ENCODE peak calls at places on chromosomes 5 and 9, in five cellular contexts. O is GM20000, Z is mucosa of descending colon, A is astrocyte, X is cardiac fibroblast. P is an unnamed sample.

GRCh38 chr5:171840701-171841522 is 55.3 kb downstream of the SMIM23 start:
- DNase-seq in A (no peak), X (no peak), Z (no peak), O (no peak), P (no peak)

GRCh38 chr5:102722930-102723329 is 32.2 kb upstream of the PAM start:
- DNase-seq in X (peak), A (peak), O (no peak), Z (no peak), P (no peak)

GRCh38 chr9:134284273-134284672 is 42.0 kb upstream of the RXRA start:
- DNase-seq in A (no peak), Z (no peak), O (no peak), X (no peak), P (no peak)

GRCh38 chr5:172505840-172506638 is 51.7 kb upstream of the SH3PXD2B start:
- DNase-seq in O (no peak), A (no peak), X (no peak), Z (no peak), P (no peak)

GRCh38 chr5:37839441-37840035 is 303 bp downstream of the GDNF start:
- DNase-seq in Z (no peak), X (peak), O (peak), A (peak), P (peak)

GRCh38 chr5:143495823-143496275 is 92.4 kb upstream of the NR3C1 start:
- DNase-seq in A (peak), O (no peak), Z (no peak), X (peak), P (no peak)

GRCh38 chr5:133844836-133845235 is 123.6 kb downstream of the C5orf15 start:
- DNase-seq in X (no peak), Z (no peak), A (no peak), O (no peak), P (no peak)

GRCh38 chr9:127717766-127718165 is 1.9 kb downstream of the TTC16 start:
- DNase-seq in O (no peak), X (no peak), A (no peak), Z (no peak), P (no peak)

GRCh38 chr5:112594060-112594850 is 143.4 kb upstream of the APC start:
- DNase-seq in O (no peak), X (no peak), Z (no peak), A (peak), P (no peak)

GRCh38 chr5:59845733-59846132 is 47.8 kb downstream of the PDE4D start:
- DNase-seq in O (no peak), A (peak), X (peak), Z (no peak), P (no peak)

GRCh38 chr5:156824800-156825199 is 25.3 kb upstream of the PPP1R2B start:
- DNase-seq in A (peak), X (peak), O (no peak), Z (peak), P (no peak)
- TF ChIP-seq CTCF in A (peak), X (no peak), O (no peak), Z (no peak), P (peak)

GRCh38 chr9:71765693-71766092 is 2.6 kb downstream of the CEMIP2 start:
- DNase-seq in X (peak), A (peak), Z (no peak), O (no peak), P (no peak)

GRCh38 chr9:71766663-71767062 is 1.6 kb downstream of the CEMIP2 start:
- DNase-seq in A (no peak), Z (no peak), X (no peak), O (peak), P (no peak)

GRCh38 chr9:71769175-71770165 is 1.2 kb upstream of the CEMIP2 start:
- DNase-seq in O (peak), X (peak), Z (peak), A (no peak), P (peak)

GRCh38 chr9:71767421-71768321 is 642 bp downstream of the CEMIP2 start:
- DNase-seq in X (peak), O (no peak), A (no peak), Z (peak), P (peak)

GRCh38 chr9:71768388-71769174 is at the start of gene CEMIP2:
- DNase-seq in X (peak), A (peak), O (peak), Z (peak), P (peak)
- TF ChIP-seq CTCF in X (no peak), A (peak), O (peak), Z (peak), P (no peak)

DNA sequence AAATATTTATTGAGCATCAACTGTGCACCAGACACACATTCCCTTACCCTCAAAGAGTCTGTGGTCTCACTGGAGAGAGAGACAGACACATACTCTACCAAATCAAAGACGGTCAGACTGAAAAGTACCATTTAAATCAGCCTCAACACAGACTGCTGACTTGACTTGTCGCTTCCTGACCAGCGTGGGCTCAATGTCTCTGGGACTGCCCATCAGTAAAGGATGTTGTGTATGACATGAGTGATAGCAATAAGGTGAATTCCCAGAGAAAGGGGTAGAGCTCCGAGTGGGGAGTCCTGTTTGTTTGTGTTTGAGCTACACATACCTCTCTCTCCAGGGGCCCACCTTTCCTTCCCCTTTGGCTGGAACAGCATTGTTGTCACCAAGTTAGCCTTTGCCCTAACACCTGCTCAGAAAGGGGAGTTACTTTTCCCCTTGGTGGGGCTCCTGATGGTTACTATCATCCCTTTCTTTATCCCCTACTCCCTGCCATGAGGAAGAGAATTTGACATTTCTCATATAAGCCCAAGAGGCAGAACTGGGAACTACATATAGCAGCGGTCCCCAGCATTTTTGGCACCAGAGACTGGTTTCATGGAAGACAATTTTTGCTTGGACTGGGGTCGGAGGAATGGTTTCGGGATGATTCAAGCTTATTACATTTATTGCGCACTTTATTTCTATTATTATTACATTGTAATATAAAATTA is 33.9 kb downstream of the NR4A3 start:
- DNase-seq in A (no peak), X (no peak), O (no peak), Z (no peak), P (no peak)
- TF ChIP-seq CTCF in A (no peak), X (peak), O (no peak), Z (no peak), P (peak)

GRCh38 chr9:115883467-115884329 is 269.9 kb upstream of the PAPPA start:
- DNase-seq in X (peak), A (peak), O (no peak), Z (peak), P (peak)
- TF ChIP-seq CTCF in X (peak), A (peak), O (peak), Z (no peak), P (peak)

GRCh38 chr9:87167616-87168015 is 220.3 kb upstream of the GAS1 start:
- DNase-seq in X (peak), O (no peak), A (no peak), Z (no peak), P (no peak)

GRCh38 chr9:87167161-87167560 is 219.9 kb upstream of the GAS1 start:
- DNase-seq in X (no peak), Z (no peak), A (no peak), O (no peak), P (no peak)
- TF ChIP-seq CTCF in X (no peak), Z (no peak), A (no peak), O (no peak), P (no peak)

GRCh38 chr9:90141723-90142122 is 500.9 kb downstream of the DIRAS2 start:
- DNase-seq in Z (no peak), X (peak), O (peak), A (no peak), P (no peak)
- TF ChIP-seq CTCF in Z (no peak), X (peak), O (no peak), A (peak), P (peak)

GRCh38 chr5:178859625-178860521 is at the start of gene ZNF354B:
- DNase-seq in A (peak), O (peak), Z (peak), X (peak), P (peak)
- TF ChIP-seq CTCF in A (no peak), O (no peak), Z (no peak), X (no peak), P (no peak)

GRCh38 chr5:84255318-84255717 is 129.4 kb downstream of the EDIL3 start:
- DNase-seq in O (peak), Z (peak), X (peak), A (peak), P (no peak)
- TF ChIP-seq CTCF in O (no peak), Z (no peak), X (peak), A (peak), P (no peak)

GRCh38 chr5:77074745-77075144 is 12.3 kb downstream of the ZBED3 start:
- DNase-seq in O (no peak), X (no peak), Z (no peak), A (no peak), P (no peak)

GRCh38 chr5:77073667-77074066 is 13.4 kb downstream of the ZBED3 start:
- DNase-seq in O (no peak), X (no peak), A (peak), Z (no peak), P (no peak)

GRCh38 chr5:77080905-77081304 is 6.2 kb downstream of the ZBED3 start:
- DNase-seq in O (no peak), X (no peak), Z (no peak), A (no peak), P (no peak)

GRCh38 chr5:77077821-77078176 is 9.3 kb downstream of the ZBED3 start:
- DNase-seq in Z (no peak), X (no peak), A (no peak), O (no peak), P (no peak)

DNA sequence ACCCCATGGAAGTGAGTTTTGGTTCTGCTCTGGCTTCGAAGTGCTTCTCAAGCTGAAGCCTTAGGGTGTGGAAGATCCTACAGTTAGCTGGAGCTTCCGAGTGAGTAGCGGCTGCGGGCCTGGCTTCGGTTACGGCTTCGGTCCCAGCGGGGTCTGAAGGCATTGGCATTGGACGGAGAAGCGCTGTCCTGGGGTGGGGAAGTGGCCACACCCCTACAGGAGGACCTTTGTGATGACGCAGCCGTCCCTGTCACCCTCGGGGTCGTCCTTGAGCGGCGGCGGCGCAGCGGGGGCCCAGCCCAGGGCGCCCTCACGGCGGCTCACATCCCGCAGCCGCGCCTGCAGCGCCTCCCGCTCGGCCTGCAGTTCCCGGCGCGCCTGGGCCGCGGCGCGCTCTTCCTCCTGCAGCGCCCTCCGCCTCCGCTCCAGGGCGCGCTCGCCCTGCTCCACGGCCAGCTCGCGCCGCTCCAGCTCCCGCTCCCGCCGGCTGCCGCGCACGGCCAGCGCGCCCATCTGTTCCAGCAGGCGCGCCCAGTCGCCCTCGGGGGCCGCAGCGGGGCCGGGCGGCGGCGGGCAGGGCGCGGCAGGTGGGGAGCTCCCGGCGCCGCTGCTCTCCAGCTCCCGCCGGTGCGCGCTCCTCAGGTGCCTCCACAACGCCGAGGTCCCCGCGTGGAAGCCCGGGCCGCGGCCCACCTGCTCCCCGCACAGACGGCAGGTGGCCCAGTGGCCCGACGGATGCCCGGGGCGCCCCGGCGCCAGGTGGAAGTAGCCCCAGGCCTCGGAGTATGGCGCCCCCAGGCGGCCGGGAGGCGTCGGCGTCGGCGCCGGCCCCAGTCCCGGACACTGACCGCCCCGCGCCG is 9.9 kb downstream of the ZBED3 start:
- DNase-seq in A (peak), O (peak), Z (peak), X (peak), P (peak)
- TF ChIP-seq CTCF in A (peak), O (peak), Z (peak), X (peak), P (peak)

DNA sequence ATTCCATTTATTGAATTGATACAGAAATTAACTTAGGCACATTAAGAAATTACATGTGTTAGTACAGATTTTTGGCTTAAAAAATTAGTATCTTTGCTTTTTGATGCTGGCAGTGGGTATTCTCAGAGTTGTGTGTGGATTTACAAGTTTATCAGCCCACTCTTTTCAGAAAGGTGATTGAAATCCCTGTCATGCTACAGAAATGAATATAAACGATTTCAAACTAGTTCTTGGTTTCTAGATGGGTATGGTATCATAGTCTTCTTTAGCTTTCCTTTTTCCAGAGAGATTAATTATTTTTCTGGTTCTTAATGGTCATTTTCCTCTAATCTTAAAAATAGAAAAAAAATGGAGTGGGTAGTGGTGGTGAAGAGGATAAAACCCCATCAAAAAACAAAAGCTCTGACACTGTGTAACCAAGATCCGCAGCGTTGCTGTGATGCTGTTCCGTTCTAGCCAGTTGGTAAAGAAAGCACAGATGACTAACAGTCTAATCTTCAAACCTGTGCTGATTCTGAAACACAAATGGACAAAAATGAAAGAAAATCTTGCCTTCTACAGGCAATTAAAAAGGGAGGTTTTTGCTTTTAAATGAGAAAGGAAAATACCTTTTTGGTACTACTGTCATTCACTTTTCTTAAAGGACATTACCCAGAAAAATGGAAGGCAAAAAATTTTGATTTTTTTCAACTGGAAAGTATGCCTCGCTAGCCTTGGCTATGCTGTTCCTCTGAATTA is 5.2 kb downstream of the LRRTM2 start:
- DNase-seq in A (peak), O (no peak), X (peak), Z (no peak), P (no peak)
- TF ChIP-seq CTCF in A (no peak), O (no peak), X (no peak), Z (no peak), P (no peak)

P was measured in glutamatergic neuron.